ENCODE peak calls at places on chromosomes 16 and 17, in seven cellular contexts. J is HCT116, V is mucosa of gallbladder, W is GM04504, F is immature natural killer cell, I is amniotic stem cell, T is GM19239. B is an unnamed sample.

GRCh38 chr16:22322021-22322471 is 24.8 kb downstream of the POLR3E start:
- DNase-seq in J (no peak), V (no peak), W (no peak), F (no peak), I (no peak), T (no peak), B (no peak)

GRCh38 chr17:57527437-57528083 is 217.5 kb downstream of the CCDC182 start:
- DNase-seq in J (no peak), V (no peak), W (no peak), F (no peak), I (no peak), T (no peak), B (peak; percentile 42)

GRCh38 chr17:44808156-44808555 is 21.9 kb downstream of the GJC1 start:
- DNase-seq in J (no peak), V (no peak), W (no peak), F (no peak), I (no peak), T (no peak), B (no peak)

GRCh38 chr16:72856797-72857196 is 191.1 kb downstream of the ZFHX3 start:
- DNase-seq in J (no peak), V (no peak), W (no peak), F (no peak), I (no peak), T (no peak), B (peak; percentile 53)

GRCh38 chr17:58325289-58325726 is 3.3 kb downstream of the TSPOAP1 start:
- DNase-seq in J (no peak), V (no peak), W (no peak), F (no peak), I (no peak), T (no peak), B (no peak)

GRCh38 chr17:79814966-79815835 is 18.3 kb upstream of the CBX8 start:
- DNase-seq in J (no peak), V (peak; percentile 63), W (no peak), F (no peak), I (no peak), T (no peak), B (no peak)

GRCh38 chr17:42159796-42160551 is 5.2 kb upstream of the RAB5C start:
- DNase-seq in J (no peak), V (no peak), W (no peak), F (no peak), I (no peak), T (no peak), B (no peak)

GRCh38 chr17:35089846-35090193 is 26.3 kb upstream of the RFFL start:
- DNase-seq in J (no peak), V (no peak), W (no peak), F (no peak), I (no peak), T (no peak), B (no peak)

GRCh38 chr16:56672761-56673536 is 3.3 kb downstream of the MT1H start:
- DNase-seq in J (no peak), V (no peak), W (no peak), F (no peak), I (no peak), T (no peak), B (no peak)

GRCh38 chr17:79075433-79075805 is 795 bp downstream of the ENGASE start:
- DNase-seq in J (no peak), V (no peak), W (no peak), F (peak; percentile 13), I (no peak), T (no peak), B (no peak)

GRCh38 chr16:27628216-27628945 is 78.4 kb downstream of the KATNIP start:
- DNase-seq in J (no peak), V (peak; percentile 15), W (no peak), F (no peak), I (no peak), T (no peak), B (no peak)

GRCh38 chr16:27748868-27749546 is 199.1 kb downstream of the KATNIP start:
- DNase-seq in J (peak; percentile 54), V (peak; percentile 62), W (peak; percentile 87), F (no peak), I (no peak), T (peak; percentile 37), B (peak; percentile 66)

GRCh38 chr17:76682306-76682705 is 28.5 kb downstream of the MXRA7 start:
- DNase-seq in J (no peak), V (no peak), W (no peak), F (peak; percentile 30), I (no peak), T (no peak), B (no peak)

GRCh38 chr17:72169823-72170222 is 49.0 kb downstream of the SOX9 start:
- DNase-seq in J (no peak), V (no peak), W (no peak), F (no peak), I (no peak), T (no peak), B (peak; percentile 42)

GRCh38 chr17:50144346-50144745 is 6.1 kb downstream of the PPP1R9B start:
- DNase-seq in J (no peak), V (no peak), W (no peak), F (no peak), I (no peak), T (no peak), B (no peak)

GRCh38 chr17:71033336-71033735 is 864.0 kb downstream of the KCNJ2 start:
- DNase-seq in J (no peak), V (no peak), W (no peak), F (no peak), I (no peak), T (no peak), B (no peak)

GRCh38 chr17:80195671-80196529 is 24.2 kb downstream of the SGSH start:
- DNase-seq in J (no peak), V (no peak), W (no peak), F (peak; percentile 54), I (no peak), T (peak; percentile 44), B (peak; percentile 64)

GRCh38 chr16:50263940-50264929 is 2.1 kb upstream of the ADCY7 start:
- DNase-seq in J (no peak), V (no peak), W (no peak), F (no peak), I (no peak), T (no peak), B (no peak)

GRCh38 chr16:48596326-48596725 is 13.7 kb downstream of the N4BP1 start:
- DNase-seq in J (no peak), V (no peak), W (no peak), F (peak; percentile 45), I (no peak), T (no peak), B (peak; percentile 26)

GRCh38 chr17:30520436-30520835 is 43.2 kb downstream of the GOSR1 start:
- DNase-seq in J (no peak), V (no peak), W (peak; percentile 62), F (no peak), I (peak; percentile 39), T (no peak), B (no peak)

GRCh38 chr16:69166946-69167930 is 19.7 kb upstream of the SNTB2 start:
- DNase-seq in J (no peak), V (no peak), W (no peak), F (no peak), I (no peak), T (no peak), B (no peak)

GRCh38 chr17:56125830-56126819 is 27.1 kb upstream of the ANKFN1 start:
- DNase-seq in J (peak; percentile 52), V (peak; percentile 42), W (peak; percentile 40), F (no peak), I (peak; percentile 57), T (no peak), B (no peak)

GRCh38 chr17:40283662-40284061 is 4.0 kb upstream of the CDC6 start:
- DNase-seq in J (peak; percentile 87), V (no peak), W (peak; percentile 76), F (peak; percentile 42), I (peak; percentile 39), T (no peak), B (no peak)

GRCh38 chr17:58092797-58093385 is 9.7 kb downstream of the DYNLL2 start:
- DNase-seq in J (no peak), V (no peak), W (no peak), F (no peak), I (no peak), T (no peak), B (no peak)

GRCh38 chr16:75550211-75550662 is 5.8 kb downstream of the TMEM231 start:
- DNase-seq in J (no peak), V (peak; percentile 59), W (no peak), F (no peak), I (no peak), T (peak; percentile 36), B (peak; percentile 58)